ENCODE peak calls at places on chromosome 6, in nine cellular contexts. N, O, B, L, T, W, Z, S and P are unnamed samples.

GRCh38 chr6:27669278-27669797 is 196.4 kb upstream of the ZNF184 start:
- DNase-seq in L (peak; percentile 35), Z (no peak), O (peak; percentile 21), N (no peak), T (no peak), B (no peak), S (no peak), W (no peak), P (no peak)

GRCh38 chr6:170532867-170533488 is 20.1 kb downstream of the PSMB1 start:
- DNase-seq in T (no peak), B (no peak), O (no peak), N (no peak), L (peak; percentile 7), Z (no peak), W (no peak), S (no peak), P (no peak)

GRCh38 chr6:156791261-156791850 is 14.2 kb downstream of the ARID1B start:
- DNase-seq in W (no peak), B (no peak), N (no peak), T (peak; percentile 42), L (peak; percentile 37), Z (no peak), S (no peak), O (peak; percentile 78), P (no peak)

GRCh38 chr6:55578537-55579363 is at the start of gene HMGCLL1:
- DNase-seq in W (no peak), N (peak; percentile 71), O (peak; percentile 20), B (no peak), L (no peak), T (peak; percentile 76), S (peak; percentile 66), Z (peak; percentile 31), P (peak; percentile 84)

GRCh38 chr6:160146454-160147145 is 25.0 kb downstream of the SLC22A1 start:
- DNase-seq in S (no peak), Z (no peak), N (no peak), B (no peak), T (no peak), L (no peak), W (no peak), O (no peak), P (no peak)

GRCh38 chr6:165439928-165440554 is 130.6 kb upstream of the C6orf118 start:
- DNase-seq in T (peak; percentile 63), O (peak; percentile 84), L (peak; percentile 77), W (peak; percentile 1), S (no peak), Z (peak; percentile 6), B (no peak), N (no peak), P (no peak)

GRCh38 chr6:43915213-43915869 is 145.3 kb downstream of the VEGFA start:
- DNase-seq in O (no peak), L (no peak), S (no peak), B (no peak), W (no peak), N (no peak), T (no peak), Z (no peak), P (no peak)

GRCh38 chr6:7765575-7766325 is 39.9 kb downstream of the BMP6 start:
- DNase-seq in N (no peak), W (no peak), T (no peak), B (no peak), L (peak; percentile 8), Z (no peak), S (no peak), O (no peak), P (no peak)

GRCh38 chr6:136643850-136644596 is 93.8 kb upstream of the MAP7 start:
- DNase-seq in N (peak; percentile 89), O (peak; percentile 83), W (peak; percentile 54), Z (peak; percentile 26), B (peak; percentile 67), L (peak; percentile 87), S (peak; percentile 96), T (peak; percentile 94), P (peak; percentile 97)

GRCh38 chr6:136644597-136644952 is 94.4 kb upstream of the MAP7 start:
- DNase-seq in O (no peak), W (no peak), L (no peak), Z (no peak), T (no peak), N (no peak), B (no peak), S (no peak), P (no peak)

GRCh38 chr6:136651982-136652381 is 101.8 kb upstream of the MAP7 start:
- DNase-seq in W (no peak), T (no peak), O (no peak), Z (no peak), B (no peak), L (no peak), S (no peak), N (no peak), P (no peak)

GRCh38 chr6:136646377-136646776 is 96.2 kb upstream of the MAP7 start:
- DNase-seq in L (no peak), B (no peak), W (no peak), T (no peak), N (no peak), S (no peak), O (no peak), Z (no peak), P (peak; percentile 26)

DNA sequence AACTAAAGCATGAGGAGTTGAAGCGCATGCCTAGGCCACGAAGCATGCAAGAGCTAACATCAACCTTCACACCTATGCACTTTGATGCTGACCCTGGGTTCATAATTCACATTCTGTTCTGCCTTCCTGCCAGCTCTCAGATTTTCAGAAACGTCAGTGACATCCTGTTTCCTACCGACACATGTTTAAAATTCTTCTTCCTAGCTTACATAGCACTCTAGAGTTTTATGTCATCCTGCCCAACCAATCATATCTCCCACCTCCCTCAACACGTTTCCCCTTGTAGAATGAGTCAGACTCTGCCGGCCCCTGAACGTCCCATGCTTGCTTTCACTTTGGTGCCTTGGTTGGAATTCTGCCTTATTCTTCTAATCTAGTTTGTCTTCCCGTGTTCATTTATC is 97.1 kb upstream of the MAP7 start:
- DNase-seq in Z (no peak), O (peak; percentile 66), W (peak; percentile 86), S (no peak), B (no peak), L (peak; percentile 88), N (no peak), T (peak; percentile 13), P (no peak)
- H3K4me3 ChIP-seq in Z (no peak overlapping the region), O (no peak overlapping the region), W (peak overlapping the region; percentile 47), S (no peak overlapping the region), B (no peak overlapping the region), L (no peak overlapping the region), N (no peak overlapping the region), T (no peak overlapping the region), P (no peak overlapping the region)

GRCh38 chr6:119148825-119149525 is 70.5 kb upstream of the FAM184A start:
- DNase-seq in B (no peak), S (no peak), Z (no peak), T (peak; percentile 48), O (peak; percentile 14), N (no peak), W (no peak), L (peak; percentile 79), P (no peak)
- H3K4me3 ChIP-seq in B (no peak overlapping the region), S (no peak overlapping the region), Z (no peak overlapping the region), T (no peak overlapping the region), O (no peak overlapping the region), N (no peak overlapping the region), W (no peak overlapping the region), L (peak overlapping the region; percentile 4), P (no peak overlapping the region)

GRCh38 chr6:106101466-106101865 is 15.3 kb downstream of the PRDM1 start:
- DNase-seq in S (no peak), L (no peak), B (no peak), T (no peak), W (no peak), O (peak; percentile 89), N (no peak), Z (no peak), P (no peak)

GRCh38 chr6:106100755-106101154 is 14.6 kb downstream of the PRDM1 start:
- DNase-seq in L (no peak), N (no peak), S (no peak), O (no peak), W (no peak), T (no peak), Z (no peak), B (no peak), P (no peak)

GRCh38 chr6:106097368-106098231 is 11.5 kb downstream of the PRDM1 start:
- DNase-seq in S (no peak), T (peak; percentile 28), L (peak; percentile 65), B (no peak), N (no peak), Z (no peak), W (no peak), O (peak; percentile 50), P (peak; percentile 43)

GRCh38 chr6:106099235-106099537 is 13.1 kb downstream of the PRDM1 start:
- DNase-seq in W (no peak), S (no peak), Z (no peak), T (no peak), B (no peak), O (no peak), L (no peak), N (no peak), P (no peak)

DNA sequence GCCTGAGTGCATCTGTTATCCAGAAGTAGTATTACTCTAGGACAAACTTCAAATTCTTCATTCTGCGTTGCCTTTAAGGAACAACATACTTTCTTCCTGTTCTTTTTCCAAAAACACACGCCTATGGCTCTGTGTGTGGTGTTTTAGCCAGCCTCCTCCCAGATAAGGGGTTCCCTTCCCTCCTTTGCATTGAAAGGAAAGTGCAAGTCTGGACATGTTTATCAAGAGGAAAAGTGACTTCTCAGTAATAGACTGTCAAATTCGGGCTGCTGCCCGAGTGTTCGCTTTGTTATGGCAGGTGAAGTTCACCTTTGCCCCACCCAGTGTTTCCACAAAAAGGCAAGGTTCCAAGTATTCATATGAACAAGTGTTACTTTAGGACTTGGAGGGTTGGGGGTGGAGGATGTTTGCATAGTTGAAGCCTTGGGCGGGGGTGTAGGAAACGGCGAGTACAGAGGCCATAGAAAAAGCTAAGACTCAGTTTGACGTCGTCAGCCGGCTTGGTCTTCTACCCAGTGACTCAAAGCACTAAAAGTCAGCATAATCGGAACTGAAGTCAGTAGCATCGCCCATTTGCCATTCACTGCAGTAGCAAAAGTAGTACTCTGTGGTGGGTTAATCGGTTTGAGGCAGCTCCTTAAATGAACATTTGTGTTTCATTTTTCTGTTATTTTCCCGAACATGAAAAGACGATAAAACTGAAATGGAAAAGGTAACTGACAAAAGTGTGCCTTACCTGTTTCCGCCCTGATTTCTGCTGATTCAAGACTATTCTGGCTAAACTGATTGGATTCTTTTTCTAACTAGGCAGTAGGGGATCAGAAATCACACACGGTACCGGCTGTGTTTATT is 12.5 kb downstream of the PRDM1 start:
- DNase-seq in N (no peak), T (peak; percentile 46), L (peak; percentile 73), S (no peak), B (no peak), O (peak; percentile 97), W (no peak), Z (no peak), P (peak; percentile 33)
- H3K4me3 ChIP-seq in N (peak overlapping the region; percentile 51), T (no peak overlapping the region), L (peak overlapping the region; percentile 47), S (peak overlapping the region; percentile 34), B (peak overlapping the region; percentile 41), O (peak overlapping the region; percentile 43), W (peak overlapping the region; percentile 59), Z (peak overlapping the region; percentile 48), P (peak overlapping the region; percentile 7)

GRCh38 chr6:105838156-105838555 is 248.0 kb upstream of the PRDM1 start:
- DNase-seq in L (no peak), W (no peak), O (no peak), S (no peak), B (no peak), T (no peak), N (no peak), Z (no peak), P (no peak)

GRCh38 chr6:105836379-105836778 is 249.8 kb upstream of the PRDM1 start:
- DNase-seq in B (no peak), S (no peak), L (no peak), T (no peak), Z (no peak), N (no peak), O (no peak), W (no peak), P (no peak)

GRCh38 chr6:105836889-105837288 is 249.2 kb upstream of the PRDM1 start:
- DNase-seq in S (no peak), Z (no peak), T (no peak), W (no peak), O (peak; percentile 29), N (no peak), L (no peak), B (no peak), P (no peak)

GRCh38 chr6:105835373-105835772 is 250.8 kb upstream of the PRDM1 start:
- DNase-seq in B (no peak), N (no peak), O (peak; percentile 78), Z (no peak), S (no peak), W (no peak), L (peak; percentile 36), T (peak; percentile 86), P (no peak)

GRCh38 chr6:105839266-105839665 is 246.9 kb upstream of the PRDM1 start:
- DNase-seq in S (no peak), O (no peak), W (no peak), L (no peak), Z (no peak), B (no peak), N (no peak), T (no peak), P (no peak)
- H3K4me3 ChIP-seq in S (no peak overlapping the region), O (no peak overlapping the region), W (no peak overlapping the region), L (no peak overlapping the region), Z (no peak overlapping the region), B (no peak overlapping the region), N (no peak overlapping the region), T (no peak overlapping the region), P (no peak overlapping the region)